ENCODE peak calls at places on chromosomes 1 and 21, in four cellular contexts. O is fibroblast of the aortic adventitia, K is fibroblast of villous mesenchyme, Z is tibial artery. C is an unnamed sample.
A peak's percentile ranks its signal among the peaks of the same experiment; 100 is the strongest.

GRCh38 chr1:244552336-244552735 is 91.3 kb downstream of the CATSPERE start:
- DNase-seq in O (peak; percentile 2), K (peak; percentile 64), Z (no peak), C (no peak)

GRCh38 chr1:30035522-30036228 is 687.7 kb downstream of the MATN1 start:
- DNase-seq in K (no peak), Z (peak; percentile 21), O (no peak), C (no peak)

GRCh38 chr1:10791117-10791951 is 5.1 kb downstream of the CASZ1 start:
- DNase-seq in O (no peak), Z (no peak), K (no peak), C (no peak)

GRCh38 chr1:1380860-1381259 is 5.9 kb upstream of the AURKAIP1 start:
- DNase-seq in Z (no peak), O (no peak), K (no peak), C (no peak)

GRCh38 chr21:35737899-35738341 is 322.4 kb downstream of the SETD4 start:
- DNase-seq in K (peak; percentile 72), O (peak; percentile 80), Z (peak; percentile 75), C (peak; percentile 63)

GRCh38 chr1:12469990-12470389 is 148.0 kb downstream of the DHRS3 start:
- DNase-seq in Z (no peak), O (no peak), K (no peak), C (no peak)

GRCh38 chr1:152917794-152918193 is 9.4 kb downstream of the IVL start:
- DNase-seq in Z (no peak), K (no peak), O (peak; percentile 9), C (no peak)

GRCh38 chr1:55718758-55719671 is 503.9 kb upstream of the USP24 start:
- DNase-seq in O (peak; percentile 100), Z (peak; percentile 85), K (peak; percentile 100), C (peak; percentile 100)

GRCh38 chr1:174040387-174040786 is 18.2 kb upstream of the RC3H1 start:
- DNase-seq in Z (no peak), K (no peak), O (peak; percentile 73), C (peak; percentile 82)

GRCh38 chr1:226762988-226763740 is 24.1 kb upstream of the ITPKB start:
- DNase-seq in K (no peak), Z (no peak), O (no peak), C (no peak)

GRCh38 chr1:1304331-1305299 is 3.1 kb downstream of the ACAP3 start:
- DNase-seq in K (peak; percentile 87), Z (peak; percentile 84), O (peak; percentile 72), C (peak; percentile 55)

GRCh38 chr1:30731806-30732276 is 8.5 kb upstream of the MATN1 start:
- DNase-seq in O (no peak), K (no peak), Z (no peak), C (no peak)

GRCh38 chr1:240086726-240087125 is 5.0 kb upstream of the FMN2 start:
- DNase-seq in O (no peak), Z (no peak), K (no peak), C (peak; percentile 48)

GRCh38 chr1:153439273-153439672 is 21.2 kb downstream of the S100A7 start:
- DNase-seq in O (no peak), Z (no peak), K (no peak), C (no peak)

GRCh38 chr1:241457421-241457820 is 62.1 kb downstream of the FH start:
- DNase-seq in O (no peak), K (no peak), Z (no peak), C (no peak)

GRCh38 chr1:151756291-151756690 is 7.0 kb downstream of the MRPL9 start:
- DNase-seq in O (peak; percentile 36), Z (no peak), K (peak; percentile 9), C (peak; percentile 14)

GRCh38 chr21:32794643-32795042 is 23.1 kb upstream of the PAXBP1 start:
- DNase-seq in O (no peak), K (no peak), Z (no peak), C (peak; percentile 18)

GRCh38 chr1:67838180-67838912 is 5.1 kb upstream of the GNG12 start:
- DNase-seq in O (peak; percentile 87), K (no peak), Z (no peak), C (peak; percentile 79)

GRCh38 chr1:159790237-159790917 is 9.6 kb downstream of the DUSP23 start:
- DNase-seq in O (peak; percentile 25), K (peak; percentile 13), Z (no peak), C (no peak)

GRCh38 chr1:205923663-205924435 is 19.4 kb downstream of the SLC26A9 start:
- DNase-seq in Z (peak; percentile 48), O (no peak), K (no peak), C (no peak)

GRCh38 chr1:152533327-152533938 is 19.2 kb downstream of the CRCT1 start:
- DNase-seq in Z (no peak), O (peak; percentile 23), K (peak; percentile 2), C (no peak)

GRCh38 chr1:87450615-87451209 is 122.0 kb downstream of the LMO4 start:
- DNase-seq in Z (no peak), O (no peak), K (peak; percentile 17), C (no peak)

GRCh38 chr1:35505911-35506798 is 51.0 kb downstream of the KIAA0319L start:
- DNase-seq in K (peak; percentile 89), Z (no peak), O (peak; percentile 93), C (peak; percentile 80)

GRCh38 chr1:43435146-43436145 is 18.3 kb downstream of the HYI start:
- DNase-seq in Z (peak; percentile 74), O (peak; percentile 82), K (peak; percentile 74), C (peak; percentile 16)

GRCh38 chr1:165624441-165624840 is 6.6 kb upstream of the MGST3 start:
- DNase-seq in K (no peak), Z (no peak), O (no peak), C (no peak)

GRCh38 chr1:119136401-119136800 is 4.1 kb downstream of the WARS2 start:
- DNase-seq in Z (no peak), O (peak; percentile 64), K (no peak), C (peak; percentile 47)

GRCh38 chr1:205939690-205940330 is 3.4 kb downstream of the SLC26A9 start:
- DNase-seq in Z (no peak), K (no peak), O (no peak), C (no peak)

GRCh38 chr21:15031790-15032357 is 32.9 kb downstream of the NRIP1 start:
- DNase-seq in K (no peak), Z (no peak), O (no peak), C (peak; percentile 90)

GRCh38 chr1:53369034-53369750 is 41.3 kb upstream of the LRP8 start:
- DNase-seq in O (no peak), Z (peak; percentile 33), K (no peak), C (no peak)

GRCh38 chr1:161834967-161835366 is 68.8 kb downstream of the ATF6 start:
- DNase-seq in O (no peak), K (peak; percentile 26), Z (no peak), C (peak; percentile 13)

GRCh38 chr1:92877792-92878191 is 46.0 kb downstream of the RPL5 start:
- DNase-seq in K (peak; percentile 24), Z (no peak), O (no peak), C (peak; percentile 12)

GRCh38 chr1:44119525-44119924 is 904 bp downstream of the KLF17 start:
- DNase-seq in O (no peak), K (no peak), Z (no peak), C (no peak)

GRCh38 chr1:214864896-214865688 is 217.4 kb upstream of the KCNK2 start:
- DNase-seq in K (peak; percentile 78), Z (no peak), O (peak; percentile 87), C (peak; percentile 69)

GRCh38 chr1:18955442-18956188 is 861 bp downstream of the IFFO2 start:
- DNase-seq in K (no peak), O (no peak), Z (peak; percentile 75), C (no peak)
- H3K4me3 ChIP-seq in K (peak overlapping the region; percentile 61), O (peak overlapping the region; percentile 80), Z (peak overlapping the region; percentile 81), C (peak overlapping the region; percentile 71)

DNA sequence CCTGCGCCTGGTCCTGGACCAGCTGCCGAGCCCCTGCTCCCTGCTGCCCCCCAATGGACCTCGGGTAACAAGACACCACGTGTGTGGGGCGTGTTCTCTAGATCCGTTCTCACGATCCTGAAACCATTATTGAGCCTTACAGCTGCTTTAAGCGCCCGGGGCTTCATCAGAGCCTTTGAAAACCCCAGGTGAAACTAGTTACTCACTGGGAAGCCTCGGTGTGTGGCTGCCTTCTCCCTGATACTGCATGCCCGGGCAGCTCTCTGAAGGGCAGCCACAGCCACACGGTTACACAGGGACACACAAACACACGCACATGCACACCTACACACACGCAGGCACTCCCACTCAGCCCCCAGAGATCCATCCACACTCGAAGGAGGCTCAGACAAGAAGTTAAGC is 5.3 kb downstream of the HES2 start:
- DNase-seq in O (peak; percentile 44), K (peak; percentile 63), Z (no peak), C (peak; percentile 32)
- TF ChIP-seq CTCF in O (peak; percentile 68), K (peak; percentile 69), Z (no peak), C (peak; percentile 51)

GRCh38 chr1:94863297-94863911 is 43.2 kb downstream of the SLC44A3 start:
- DNase-seq in O (peak; percentile 93), Z (no peak), K (peak; percentile 91), C (peak; percentile 94)
- H3K4me3 ChIP-seq in O (no peak overlapping the region), Z (peak overlapping the region; percentile 4), K (peak overlapping the region; percentile 28), C (peak overlapping the region; percentile 35)

GRCh38 chr1:184051485-184052193 is at the start of gene TSEN15:
- DNase-seq in Z (peak; percentile 83), K (peak; percentile 83), O (peak; percentile 87), C (peak; percentile 68)
- TF ChIP-seq CTCF in Z (no peak), K (no peak), O (no peak), C (no peak)

GRCh38 chr21:44301093-44301492 is 1.2 kb downstream of the PFKL start:
- DNase-seq in Z (no peak), O (no peak), K (no peak), C (no peak)
- H3K4me3 ChIP-seq in Z (peak overlapping the region; percentile 98), O (peak overlapping the region; percentile 82), K (peak overlapping the region; percentile 75), C (peak overlapping the region; percentile 63)

GRCh38 chr21:26877015-26877414 is 31.8 kb upstream of the ADAMTS1 start:
- DNase-seq in K (no peak), Z (no peak), O (no peak), C (no peak)

GRCh38 chr21:26884436-26884835 is 39.2 kb upstream of the ADAMTS1 start:
- DNase-seq in O (no peak), Z (no peak), K (no peak), C (no peak)

GRCh38 chr21:26883768-26884167 is 38.6 kb upstream of the ADAMTS1 start:
- DNase-seq in Z (no peak), O (peak; percentile 37), K (no peak), C (no peak)

GRCh38 chr21:26887241-26887640 is 42.0 kb upstream of the ADAMTS1 start:
- DNase-seq in K (no peak), O (peak; percentile 87), Z (no peak), C (peak; percentile 20)

GRCh38 chr21:26881504-26882228 is 36.5 kb upstream of the ADAMTS1 start:
- DNase-seq in K (peak; percentile 50), Z (no peak), O (peak; percentile 65), C (peak; percentile 2)
- TF ChIP-seq CTCF in K (peak; percentile 45), Z (peak; percentile 28), O (peak; percentile 32), C (peak; percentile 29)

C was measured in astrocyte.